ENCODE peak calls at places on chromosomes 7 and 10, in four cellular contexts. V, P, W and L are unnamed samples.

GRCh38 chr7:151228024-151228866 is 1.2 kb upstream of the ABCF2 start:
- DNase-seq in P (no peak), W (no peak), V (no peak), L (peak; percentile 65)

GRCh38 chr7:157445246-157445955 is 108.6 kb downstream of the DNAJB6 start:
- DNase-seq in P (no peak), W (no peak), V (no peak), L (no peak)

GRCh38 chr10:86178401-86179142 is 188.0 kb downstream of the GRID1 start:
- DNase-seq in V (no peak), P (no peak), W (peak; percentile 35), L (no peak)

GRCh38 chr7:23299770-23300300 is 696 bp downstream of the MALSU1 start:
- DNase-seq in V (no peak), P (no peak), W (no peak), L (no peak)

GRCh38 chr10:18261063-18261462 is 120.8 kb downstream of the CACNB2 start:
- DNase-seq in P (no peak), V (peak; percentile 50), W (no peak), L (no peak)

GRCh38 chr7:90957883-90958282 is 306.4 kb upstream of the FZD1 start:
- DNase-seq in V (no peak), P (no peak), W (no peak), L (no peak)

GRCh38 chr7:16741676-16742075 is 11.9 kb upstream of the TSPAN13 start:
- DNase-seq in W (no peak), V (no peak), P (no peak), L (no peak)

GRCh38 chr10:95438781-95439180 is 122.4 kb downstream of the SORBS1 start:
- DNase-seq in V (no peak), P (no peak), W (no peak), L (no peak)

GRCh38 chr10:43075612-43076003 is 1.3 kb upstream of the RET start:
- DNase-seq in P (no peak), W (no peak), V (no peak), L (no peak)

GRCh38 chr7:127995157-127995865 is 35.9 kb downstream of the LRRC4 start:
- DNase-seq in V (no peak), P (no peak), W (no peak), L (no peak)

GRCh38 chr7:5495581-5496375 is 72.1 kb upstream of the TNRC18 start:
- DNase-seq in W (no peak), P (peak; percentile 89), V (no peak), L (peak; percentile 57)
- TF ChIP-seq POLR2AphosphoS5 in W (no peak), P (peak; percentile 46), V (peak; percentile 73), L (peak; percentile 33)

GRCh38 chr10:21511931-21512330 is 13.6 kb downstream of the SKIDA1 start:
- DNase-seq in W (no peak), V (no peak), P (no peak), L (no peak)
- TF ChIP-seq POLR2AphosphoS5 in W (no peak), V (no peak), P (no peak), L (no peak)

DNA sequence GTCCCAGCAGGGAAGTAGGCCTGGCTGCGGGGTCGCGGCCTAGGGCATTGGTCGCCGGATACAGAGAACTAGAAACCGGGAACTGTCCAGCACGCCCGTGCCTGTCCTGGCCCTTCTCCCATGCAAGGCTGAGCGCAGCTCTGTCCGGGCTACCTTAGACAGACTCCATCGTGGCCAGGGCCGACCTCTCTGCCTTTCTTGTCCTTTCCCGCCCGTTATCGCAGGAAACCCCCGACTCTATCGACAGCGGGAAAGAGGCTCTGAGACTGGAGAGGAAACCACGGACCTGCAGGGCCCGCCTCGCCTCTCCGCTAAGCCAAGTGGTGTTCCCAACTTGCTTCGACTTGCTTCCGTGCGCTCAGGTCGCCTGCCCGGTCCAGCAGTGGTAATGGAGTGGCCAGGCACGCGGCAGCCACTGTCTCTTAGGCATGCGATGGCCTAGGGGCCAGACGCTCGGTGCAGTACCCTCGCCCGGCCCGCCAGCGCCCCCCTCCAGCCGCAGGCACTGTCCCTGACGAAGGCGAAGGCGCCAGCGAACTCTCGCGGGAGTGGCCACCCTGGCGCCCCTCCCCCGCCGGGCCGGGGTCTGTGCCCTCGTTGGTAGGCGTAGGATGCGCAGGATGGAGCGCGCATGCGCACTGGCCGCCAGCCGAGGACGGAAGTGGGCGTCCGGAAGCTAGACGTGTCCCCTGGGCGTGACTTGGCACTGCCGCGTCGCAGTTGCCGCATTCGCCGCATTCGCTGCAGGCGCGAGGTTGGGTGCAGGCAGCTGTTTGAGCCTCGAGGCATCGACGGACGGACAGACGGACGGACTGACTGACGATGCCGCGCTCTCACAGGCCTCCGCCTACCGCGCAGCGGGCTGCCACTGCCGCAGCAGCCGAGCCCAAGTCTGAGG is 54.4 kb downstream of the MCMBP start:
- DNase-seq in W (no peak), V (no peak), P (peak; percentile 29), L (peak; percentile 29)
- TF ChIP-seq POLR2AphosphoS5 in W (no peak), V (peak; percentile 52), P (peak; percentile 60), L (no peak)

GRCh38 chr10:30039988-30040387 is 19.4 kb downstream of the JCAD start:
- DNase-seq in W (no peak), P (no peak), V (no peak), L (no peak)
- TF ChIP-seq POLR2AphosphoS5 in W (no peak), P (no peak), V (no peak), L (no peak)

DNA sequence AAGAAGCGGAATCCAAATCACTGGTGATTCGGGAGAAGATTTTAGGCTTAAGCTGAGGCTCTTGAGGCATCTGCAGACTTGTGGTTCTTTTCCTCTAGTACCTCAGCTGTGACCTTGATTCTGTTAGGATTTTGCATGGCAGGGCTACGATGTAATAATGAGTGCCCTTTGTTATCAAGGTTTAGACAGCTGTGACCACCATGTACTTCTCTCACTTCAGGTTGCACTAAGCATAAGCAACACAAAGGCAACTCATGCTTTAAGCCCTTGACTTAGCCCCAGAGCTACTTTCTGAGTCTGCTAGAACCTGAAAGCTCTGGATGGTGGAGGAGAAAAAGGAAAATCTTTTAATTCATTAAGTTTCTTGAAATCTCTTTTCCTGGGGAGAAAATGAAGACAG is 1052.3 kb upstream of the PHF14 start:
- DNase-seq in V (no peak), W (no peak), P (no peak), L (no peak)
- TF ChIP-seq POLR2AphosphoS5 in V (no peak), W (no peak), P (no peak), L (no peak)

GRCh38 chr10:72886596-72887522 is 6.7 kb upstream of the OIT3 start:
- DNase-seq in W (no peak), P (no peak), V (no peak), L (no peak)

GRCh38 chr10:72890086-72890485 is 3.5 kb upstream of the OIT3 start:
- DNase-seq in W (no peak), P (no peak), V (no peak), L (no peak)

GRCh38 chr10:72885953-72886352 is 7.6 kb upstream of the OIT3 start:
- DNase-seq in P (no peak), V (no peak), W (no peak), L (no peak)

GRCh38 chr10:72888151-72888638 is 5.3 kb upstream of the OIT3 start:
- DNase-seq in P (no peak), V (no peak), W (no peak), L (no peak)

GRCh38 chr10:72889391-72889831 is 4.1 kb upstream of the OIT3 start:
- DNase-seq in V (no peak), W (no peak), P (no peak), L (no peak)
- TF ChIP-seq POLR2AphosphoS5 in V (no peak), W (no peak), P (peak; percentile 27), L (no peak)

DNA sequence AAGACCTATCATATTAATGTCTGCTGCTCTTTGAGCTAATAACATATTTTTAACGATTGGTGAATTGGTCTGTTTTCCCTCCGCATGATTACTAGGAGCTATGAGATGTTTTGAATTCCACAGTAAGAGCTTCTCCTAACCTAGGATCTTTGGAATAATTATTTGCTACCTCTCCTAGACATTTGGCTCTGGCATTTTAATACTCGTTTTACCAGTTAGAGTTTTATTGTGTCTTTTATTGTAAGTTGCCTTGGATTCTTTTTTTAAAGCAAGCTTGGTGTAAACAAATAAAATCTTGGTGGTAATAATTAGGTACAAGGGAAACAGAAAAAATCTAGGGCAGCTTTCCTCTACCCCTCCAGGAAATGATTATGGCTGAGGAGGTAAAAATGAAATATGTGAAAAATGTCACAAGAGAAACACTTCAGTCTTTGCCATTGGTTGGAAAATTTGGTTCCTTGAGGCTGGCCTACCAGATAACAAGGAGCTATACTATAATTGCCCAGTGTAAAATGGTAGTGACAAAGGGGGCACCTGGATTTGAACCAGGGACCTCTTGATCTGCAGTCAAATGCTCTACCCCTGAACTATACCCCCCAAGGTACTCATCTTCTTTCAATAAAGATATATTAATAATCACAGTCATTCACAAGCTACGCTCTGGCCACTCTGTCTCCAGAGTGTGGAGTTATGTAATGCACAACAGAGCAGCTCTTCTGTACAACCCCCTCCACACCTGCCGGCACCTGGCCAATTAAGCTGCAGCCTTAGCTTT is 85.4 kb downstream of the ZNF777 start:
- DNase-seq in V (no peak), P (no peak), W (no peak), L (no peak)
- TF ChIP-seq POLR2AphosphoS5 in V (no peak), P (no peak), W (no peak), L (no peak)

DNA sequence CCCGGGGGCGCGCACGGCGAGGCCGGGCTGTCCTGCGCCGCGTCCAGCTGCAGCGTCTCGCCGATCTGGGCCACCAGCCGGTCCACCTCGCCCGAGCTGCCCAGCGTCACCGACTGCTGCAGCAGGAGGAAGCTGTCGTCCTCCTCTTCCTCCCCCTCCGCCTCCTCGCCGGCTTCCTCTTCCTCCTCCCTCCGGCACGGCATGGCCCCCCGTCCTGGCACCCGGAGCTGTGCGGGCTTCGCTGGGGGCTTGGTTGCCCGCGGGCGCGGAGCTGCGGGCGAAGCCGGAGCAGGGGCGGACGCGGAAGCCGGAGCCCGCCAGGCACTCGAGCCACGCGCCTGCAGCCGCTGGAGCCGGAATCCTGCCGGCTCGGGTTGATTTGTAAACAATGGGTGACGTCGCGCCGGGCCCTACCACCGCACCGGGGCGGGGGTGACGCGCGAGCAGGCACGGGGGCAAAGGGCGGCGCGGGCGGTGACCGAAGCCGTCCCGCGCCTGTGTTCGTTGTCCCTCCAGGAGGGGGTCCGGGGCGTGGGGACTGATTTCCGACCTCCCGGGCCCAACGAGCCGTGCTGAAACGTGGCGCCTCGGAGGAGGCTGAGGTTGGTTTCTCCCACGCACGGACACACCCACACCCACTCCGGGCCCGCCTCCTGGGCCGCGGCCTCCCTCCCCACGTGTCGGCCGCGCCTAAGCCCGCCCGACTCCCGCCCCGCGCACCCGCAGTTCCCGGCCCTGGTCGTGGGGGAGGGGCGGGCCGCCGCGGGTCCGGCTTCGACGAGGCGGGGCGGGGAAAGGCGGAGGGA is at the start of gene FRAT2:
- DNase-seq in V (peak; percentile 97), P (peak; percentile 93), W (peak; percentile 94), L (peak; percentile 94)
- TF ChIP-seq POLR2AphosphoS5 in V (peak; percentile 91), P (peak; percentile 88), W (no peak), L (peak; percentile 97)